ENCODE peak calls at places on chromosomes 11 and 22, in seven cellular contexts. One of them, this sample, is unnamed.

GRCh38 chr11:118662401-118663271 is 16.8 kb downstream of the TREH start:
- DNase-seq in esophagus squamous epithelium: no peak
- DNase-seq in uterus: no peak
- DNase-seq in adrenal gland: no peak
- DNase-seq in sigmoid colon: no peak
- DNase-seq in prostate gland: no peak
- DNase-seq in IMR-90: no peak
- DNase-seq in this sample: no peak

GRCh38 chr11:75196426-75196825 is 44.1 kb upstream of the TPBGL start:
- DNase-seq in esophagus squamous epithelium: no peak
- DNase-seq in uterus: no peak
- DNase-seq in adrenal gland: no peak
- DNase-seq in sigmoid colon: peak; percentile 46
- DNase-seq in prostate gland: no peak
- DNase-seq in IMR-90: no peak
- DNase-seq in this sample: no peak

GRCh38 chr22:43066134-43066533 is 23.1 kb downstream of the TTLL1 start:
- DNase-seq in esophagus squamous epithelium: no peak
- DNase-seq in uterus: no peak
- DNase-seq in adrenal gland: no peak
- DNase-seq in sigmoid colon: no peak
- DNase-seq in prostate gland: no peak
- DNase-seq in IMR-90: no peak
- DNase-seq in this sample: no peak

GRCh38 chr11:44595964-44596381 is 30.5 kb downstream of the CD82 start:
- DNase-seq in esophagus squamous epithelium: no peak
- DNase-seq in uterus: no peak
- DNase-seq in adrenal gland: no peak
- DNase-seq in sigmoid colon: peak; percentile 78
- DNase-seq in prostate gland: peak; percentile 31
- DNase-seq in IMR-90: no peak
- DNase-seq in this sample: peak; percentile 17

GRCh38 chr22:39684702-39685281 is 114.2 kb downstream of the CACNA1I start:
- DNase-seq in esophagus squamous epithelium: no peak
- DNase-seq in uterus: no peak
- DNase-seq in adrenal gland: no peak
- DNase-seq in sigmoid colon: no peak
- DNase-seq in prostate gland: no peak
- DNase-seq in IMR-90: no peak
- DNase-seq in this sample: no peak

GRCh38 chr11:127859941-127860354 is 727.4 kb downstream of the ETS1 start:
- DNase-seq in esophagus squamous epithelium: no peak
- DNase-seq in uterus: no peak
- DNase-seq in adrenal gland: no peak
- DNase-seq in sigmoid colon: no peak
- DNase-seq in prostate gland: no peak
- DNase-seq in IMR-90: no peak
- DNase-seq in this sample: no peak

GRCh38 chr22:45604239-45604711 is 67.4 kb upstream of the ATXN10 start:
- DNase-seq in esophagus squamous epithelium: no peak
- DNase-seq in uterus: no peak
- DNase-seq in adrenal gland: peak; percentile 49
- DNase-seq in sigmoid colon: peak; percentile 52
- DNase-seq in prostate gland: peak; percentile 54
- DNase-seq in IMR-90: peak; percentile 48
- DNase-seq in this sample: no peak

GRCh38 chr11:73445980-73446379 is 69.8 kb downstream of the RELT start:
- DNase-seq in esophagus squamous epithelium: no peak
- DNase-seq in uterus: no peak
- DNase-seq in adrenal gland: no peak
- DNase-seq in sigmoid colon: no peak
- DNase-seq in prostate gland: no peak
- DNase-seq in IMR-90: no peak
- DNase-seq in this sample: no peak

GRCh38 chr22:46071451-46072029 is 78.8 kb upstream of the PPARA start:
- DNase-seq in esophagus squamous epithelium: no peak
- DNase-seq in uterus: peak; percentile 97
- DNase-seq in adrenal gland: peak; percentile 95
- DNase-seq in sigmoid colon: peak; percentile 97
- DNase-seq in prostate gland: peak; percentile 93
- DNase-seq in IMR-90: peak; percentile 90
- DNase-seq in this sample: peak; percentile 95

GRCh38 chr22:43992331-43992821 is 31.7 kb upstream of the PARVB start:
- DNase-seq in esophagus squamous epithelium: no peak
- DNase-seq in uterus: no peak
- DNase-seq in adrenal gland: peak; percentile 10
- DNase-seq in sigmoid colon: peak; percentile 50
- DNase-seq in prostate gland: no peak
- DNase-seq in IMR-90: peak; percentile 78
- DNase-seq in this sample: no peak

GRCh38 chr11:119673389-119674336 is 55.3 kb downstream of the NECTIN1 start:
- DNase-seq in esophagus squamous epithelium: no peak
- DNase-seq in uterus: no peak
- DNase-seq in adrenal gland: peak; percentile 59
- DNase-seq in sigmoid colon: no peak
- DNase-seq in prostate gland: no peak
- DNase-seq in IMR-90: no peak
- DNase-seq in this sample: no peak

GRCh38 chr22:37237371-37238268 is 6.4 kb downstream of the RAC2 start:
- DNase-seq in esophagus squamous epithelium: no peak
- DNase-seq in uterus: no peak
- DNase-seq in adrenal gland: no peak
- DNase-seq in sigmoid colon: peak; percentile 39
- DNase-seq in prostate gland: no peak
- DNase-seq in IMR-90: peak; percentile 41
- DNase-seq in this sample: no peak

GRCh38 chr22:39236321-39237275 is 8.2 kb downstream of the PDGFB start:
- DNase-seq in esophagus squamous epithelium: no peak
- DNase-seq in uterus: no peak
- DNase-seq in adrenal gland: no peak
- DNase-seq in sigmoid colon: no peak
- DNase-seq in prostate gland: peak; percentile 26
- DNase-seq in IMR-90: no peak
- DNase-seq in this sample: peak; percentile 52

GRCh38 chr11:71336176-71336995 is 84.0 kb upstream of the SHANK2 start:
- DNase-seq in esophagus squamous epithelium: no peak
- DNase-seq in uterus: no peak
- DNase-seq in adrenal gland: no peak
- DNase-seq in sigmoid colon: no peak
- DNase-seq in prostate gland: no peak
- DNase-seq in IMR-90: no peak
- DNase-seq in this sample: no peak

GRCh38 chr11:67247946-67248550 is 18.2 kb upstream of the GRK2 start:
- DNase-seq in esophagus squamous epithelium: no peak
- DNase-seq in uterus: no peak
- DNase-seq in adrenal gland: no peak
- DNase-seq in sigmoid colon: no peak
- DNase-seq in prostate gland: no peak
- DNase-seq in IMR-90: no peak
- DNase-seq in this sample: no peak

GRCh38 chr11:67242548-67242947 is 23.7 kb upstream of the GRK2 start:
- DNase-seq in esophagus squamous epithelium: no peak
- DNase-seq in uterus: no peak
- DNase-seq in adrenal gland: no peak
- DNase-seq in sigmoid colon: no peak
- DNase-seq in prostate gland: no peak
- DNase-seq in IMR-90: no peak
- DNase-seq in this sample: no peak

GRCh38 chr11:67240575-67241389 is 25.5 kb upstream of the GRK2 start:
- DNase-seq in esophagus squamous epithelium: no peak
- DNase-seq in uterus: peak; percentile 64
- DNase-seq in adrenal gland: peak; percentile 74
- DNase-seq in sigmoid colon: peak; percentile 81
- DNase-seq in prostate gland: peak; percentile 61
- DNase-seq in IMR-90: peak; percentile 75
- DNase-seq in this sample: peak; percentile 74

GRCh38 chr11:67248653-67249052 is 17.6 kb upstream of the GRK2 start:
- DNase-seq in esophagus squamous epithelium: no peak
- DNase-seq in uterus: no peak
- DNase-seq in adrenal gland: peak; percentile 91
- DNase-seq in sigmoid colon: no peak
- DNase-seq in prostate gland: peak; percentile 89
- DNase-seq in IMR-90: no peak
- DNase-seq in this sample: no peak

DNA sequence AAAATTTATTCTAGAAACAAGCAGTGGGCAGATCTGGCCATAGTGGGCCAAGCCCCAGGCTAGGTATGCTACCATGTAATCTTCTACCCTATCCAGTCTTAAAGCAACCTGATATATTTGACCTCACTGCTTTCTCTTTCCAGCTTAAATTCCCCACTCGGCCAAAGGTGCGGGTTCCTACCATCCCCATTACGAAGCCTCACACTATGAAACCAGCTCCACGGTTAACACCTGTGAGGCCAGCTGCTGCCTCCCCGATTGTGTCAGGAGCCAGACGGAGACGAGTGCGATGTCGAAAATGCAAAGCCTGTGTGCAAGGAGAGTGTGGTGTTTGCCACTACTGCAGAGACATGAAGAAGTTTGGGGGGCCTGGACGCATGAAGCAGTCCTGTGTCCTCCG is 21.2 kb upstream of the GRK2 start:
- DNase-seq in esophagus squamous epithelium: no peak
- DNase-seq in uterus: no peak
- DNase-seq in adrenal gland: no peak
- DNase-seq in sigmoid colon: no peak
- DNase-seq in prostate gland: no peak
- DNase-seq in IMR-90: no peak
- DNase-seq in this sample: no peak
- TF ChIP-seq CTCF in esophagus squamous epithelium: no peak
- TF ChIP-seq CTCF in uterus: no peak
- TF ChIP-seq CTCF in adrenal gland: no peak
- TF ChIP-seq CTCF in sigmoid colon: no peak
- TF ChIP-seq CTCF in prostate gland: no peak
- TF ChIP-seq CTCF in IMR-90: no peak
- TF ChIP-seq CTCF in this sample: no peak

DNA sequence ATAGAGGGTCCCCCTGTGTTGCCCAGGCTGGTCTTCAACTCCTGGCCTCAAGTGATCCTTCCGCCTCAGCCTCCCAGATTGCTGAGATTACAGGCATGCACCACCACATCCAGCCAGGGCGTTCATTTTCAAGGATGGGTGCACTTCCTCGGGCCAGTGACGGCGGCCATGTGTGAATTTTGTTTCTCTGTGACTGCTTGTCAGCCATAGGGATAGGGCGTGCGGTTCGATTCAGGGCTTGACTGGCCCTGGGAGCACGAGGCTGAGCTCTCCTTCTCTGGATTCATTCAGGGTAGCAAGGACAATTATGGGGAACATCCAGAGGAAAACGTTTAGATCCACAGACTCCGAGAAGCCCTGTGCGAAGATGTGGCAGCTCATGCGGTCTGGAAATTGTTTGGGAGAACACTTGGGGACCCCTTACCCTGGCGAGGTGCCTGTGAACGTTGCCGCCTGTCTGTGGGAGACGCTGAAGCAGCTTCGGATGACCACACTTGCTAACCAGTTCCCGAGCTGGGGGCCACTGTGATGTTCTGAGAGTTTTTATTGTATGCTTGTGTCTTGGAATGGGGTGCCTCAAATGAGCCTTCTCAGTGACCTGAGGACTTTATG is 2.9 kb downstream of the PTDSS2 start:
- DNase-seq in esophagus squamous epithelium: no peak
- DNase-seq in uterus: no peak
- DNase-seq in adrenal gland: no peak
- DNase-seq in sigmoid colon: no peak
- DNase-seq in prostate gland: no peak
- DNase-seq in IMR-90: no peak
- DNase-seq in this sample: no peak
- H3K4me1 ChIP-seq in esophagus squamous epithelium: peaks cover 21% of the 10 kb centered on the region
- H3K4me1 ChIP-seq in uterus: peaks cover 5% of the 10 kb centered on the region
- H3K4me1 ChIP-seq in adrenal gland: peaks cover 17% of the 10 kb centered on the region
- H3K4me1 ChIP-seq in sigmoid colon: peaks cover 27% of the 10 kb centered on the region
- H3K4me1 ChIP-seq in prostate gland: peaks cover 6% of the 10 kb centered on the region
- H3K4me1 ChIP-seq in IMR-90: peaks cover 6% of the 10 kb centered on the region
- H3K4me1 ChIP-seq in this sample: peaks cover 32% of the 10 kb centered on the region

GRCh38 chr11:27977031-27977430 is 130.9 kb downstream of the KIF18A start:
- DNase-seq in esophagus squamous epithelium: no peak
- DNase-seq in uterus: no peak
- DNase-seq in adrenal gland: no peak
- DNase-seq in sigmoid colon: no peak
- DNase-seq in prostate gland: no peak
- DNase-seq in IMR-90: peak; percentile 17
- DNase-seq in this sample: no peak

GRCh38 chr11:27971256-27971655 is 136.7 kb downstream of the KIF18A start:
- DNase-seq in esophagus squamous epithelium: no peak
- DNase-seq in uterus: no peak
- DNase-seq in adrenal gland: no peak
- DNase-seq in sigmoid colon: no peak
- DNase-seq in prostate gland: no peak
- DNase-seq in IMR-90: no peak
- DNase-seq in this sample: no peak

GRCh38 chr11:27972432-27973170 is 135.4 kb downstream of the KIF18A start:
- DNase-seq in esophagus squamous epithelium: no peak
- DNase-seq in uterus: no peak
- DNase-seq in adrenal gland: no peak
- DNase-seq in sigmoid colon: no peak
- DNase-seq in prostate gland: no peak
- DNase-seq in IMR-90: no peak
- DNase-seq in this sample: no peak

GRCh38 chr11:27976262-27976661 is 131.7 kb downstream of the KIF18A start:
- DNase-seq in esophagus squamous epithelium: no peak
- DNase-seq in uterus: no peak
- DNase-seq in adrenal gland: no peak
- DNase-seq in sigmoid colon: no peak
- DNase-seq in prostate gland: no peak
- DNase-seq in IMR-90: no peak
- DNase-seq in this sample: no peak

GRCh38 chr11:27973851-27974536 is 134.0 kb downstream of the KIF18A start:
- DNase-seq in esophagus squamous epithelium: no peak
- DNase-seq in uterus: no peak
- DNase-seq in adrenal gland: no peak
- DNase-seq in sigmoid colon: no peak
- DNase-seq in prostate gland: no peak
- DNase-seq in IMR-90: peak; percentile 19
- DNase-seq in this sample: no peak
- TF ChIP-seq POLR2A in esophagus squamous epithelium: no peak
- TF ChIP-seq POLR2A in uterus: no peak
- TF ChIP-seq POLR2A in adrenal gland: no peak
- TF ChIP-seq POLR2A in sigmoid colon: no peak
- TF ChIP-seq POLR2A in prostate gland: no peak
- TF ChIP-seq POLR2A in IMR-90: no peak
- TF ChIP-seq POLR2A in this sample: no peak

DNA sequence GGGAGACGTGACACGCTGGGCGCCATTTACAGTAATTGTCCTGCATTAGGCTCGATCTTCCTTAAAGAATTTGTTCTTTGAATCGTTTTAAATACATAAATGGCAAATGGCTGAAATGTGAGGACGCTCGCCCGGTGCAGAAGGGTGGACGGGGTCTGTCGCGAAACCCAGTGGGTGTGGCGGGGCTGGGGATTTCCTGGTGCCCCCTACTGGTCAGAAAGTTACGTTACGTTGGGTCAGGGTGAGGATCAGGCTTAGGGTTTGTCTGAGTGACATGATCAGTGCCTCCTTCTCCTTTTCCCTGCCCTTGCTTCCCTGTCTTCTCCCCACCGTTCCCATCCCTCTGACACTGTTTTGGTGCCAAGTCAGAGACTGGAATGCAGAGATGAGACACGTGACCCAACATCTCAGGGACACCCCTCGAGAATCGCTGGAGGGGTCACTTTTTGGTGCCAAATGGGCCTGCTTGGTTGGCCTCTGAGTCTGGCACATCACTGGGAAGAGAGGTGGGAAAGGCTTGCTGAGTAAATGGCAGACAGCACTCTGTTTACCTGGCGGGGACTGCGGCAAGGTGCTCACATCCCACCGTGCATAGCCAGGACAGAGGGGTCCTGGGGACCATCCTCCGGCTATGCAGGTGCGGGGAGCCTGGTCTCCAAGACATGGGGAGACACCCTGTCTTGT is 1107.6 kb downstream of the BRD1 start:
- DNase-seq in esophagus squamous epithelium: no peak
- DNase-seq in uterus: no peak
- DNase-seq in adrenal gland: no peak
- DNase-seq in sigmoid colon: peak; percentile 37
- DNase-seq in prostate gland: no peak
- DNase-seq in IMR-90: no peak
- DNase-seq in this sample: no peak
- TF ChIP-seq CTCF in esophagus squamous epithelium: no peak
- TF ChIP-seq CTCF in uterus: no peak
- TF ChIP-seq CTCF in adrenal gland: no peak
- TF ChIP-seq CTCF in sigmoid colon: no peak
- TF ChIP-seq CTCF in prostate gland: peak; percentile 11
- TF ChIP-seq CTCF in IMR-90: no peak
- TF ChIP-seq CTCF in this sample: no peak